ENCODE peak calls at places on chromosomes 3 and 15, in six cellular contexts. One of them, this sample, is unnamed. For H3K9me2, the result is how much of the 10 kb centered on the place peaks cover.

GRCh38 chr3:12351145-12351544 is 62.3 kb downstream of the PPARG start:
- DNase-seq in PC-3: no peak
- DNase-seq in MM.1S: no peak
- DNase-seq in hepatocyte: no peak
- DNase-seq in HCT116: no peak
- DNase-seq in GM23338: no peak
- DNase-seq in this sample: peak

GRCh38 chr15:34358948-34359347 is 8.0 kb downstream of the LPCAT4 start:
- DNase-seq in PC-3: no peak
- DNase-seq in MM.1S: no peak
- DNase-seq in hepatocyte: no peak
- DNase-seq in HCT116: no peak
- DNase-seq in GM23338: no peak
- DNase-seq in this sample: no peak

GRCh38 chr15:57541805-57542504 is 49.7 kb upstream of the MYZAP start:
- DNase-seq in PC-3: peak
- DNase-seq in MM.1S: no peak
- DNase-seq in hepatocyte: peak
- DNase-seq in HCT116: peak
- DNase-seq in GM23338: peak
- DNase-seq in this sample: peak

GRCh38 chr15:89858661-89859458 is 34.9 kb downstream of the AP3S2 start:
- DNase-seq in PC-3: peak
- DNase-seq in MM.1S: no peak
- DNase-seq in hepatocyte: no peak
- DNase-seq in HCT116: no peak
- DNase-seq in GM23338: no peak
- DNase-seq in this sample: no peak

GRCh38 chr3:63519426-63519825 is 133.0 kb upstream of the SNTN start:
- DNase-seq in PC-3: no peak
- DNase-seq in MM.1S: no peak
- DNase-seq in hepatocyte: no peak
- DNase-seq in HCT116: no peak
- DNase-seq in GM23338: no peak
- DNase-seq in this sample: peak

GRCh38 chr3:184149123-184149522 is 6.1 kb upstream of the DVL3 start:
- DNase-seq in PC-3: no peak
- DNase-seq in MM.1S: no peak
- DNase-seq in hepatocyte: no peak
- DNase-seq in HCT116: no peak
- DNase-seq in GM23338: no peak
- DNase-seq in this sample: no peak

GRCh38 chr3:151214459-151214858 is 11.4 kb upstream of the GPR171 start:
- DNase-seq in PC-3: no peak
- DNase-seq in MM.1S: no peak
- DNase-seq in hepatocyte: no peak
- DNase-seq in HCT116: no peak
- DNase-seq in GM23338: peak
- DNase-seq in this sample: no peak

GRCh38 chr3:169668081-169668956 is 4.8 kb upstream of the MECOM start:
- DNase-seq in PC-3: peak
- DNase-seq in MM.1S: peak
- DNase-seq in hepatocyte: peak
- DNase-seq in HCT116: no peak
- DNase-seq in GM23338: peak
- DNase-seq in this sample: peak

GRCh38 chr3:191139771-191140170 is 59.3 kb upstream of the OSTN start:
- DNase-seq in PC-3: no peak
- DNase-seq in MM.1S: no peak
- DNase-seq in hepatocyte: no peak
- DNase-seq in HCT116: no peak
- DNase-seq in GM23338: no peak
- DNase-seq in this sample: peak

GRCh38 chr3:27556854-27557253 is 72.7 kb upstream of the SLC4A7 start:
- DNase-seq in PC-3: peak
- DNase-seq in MM.1S: no peak
- DNase-seq in hepatocyte: peak
- DNase-seq in HCT116: no peak
- DNase-seq in GM23338: no peak
- DNase-seq in this sample: peak

GRCh38 chr15:32721594-32721993 is 3.8 kb downstream of the GREM1 start:
- DNase-seq in PC-3: no peak
- DNase-seq in MM.1S: no peak
- DNase-seq in hepatocyte: no peak
- DNase-seq in HCT116: no peak
- DNase-seq in GM23338: no peak
- DNase-seq in this sample: peak

GRCh38 chr15:88028024-88028423 is 228.5 kb downstream of the NTRK3 start:
- DNase-seq in PC-3: no peak
- DNase-seq in MM.1S: no peak
- DNase-seq in hepatocyte: no peak
- DNase-seq in HCT116: no peak
- DNase-seq in GM23338: peak
- DNase-seq in this sample: no peak
- TF ChIP-seq EZH2phosphoT487 in PC-3: no peak
- TF ChIP-seq EZH2phosphoT487 in MM.1S: no peak
- TF ChIP-seq EZH2phosphoT487 in hepatocyte: no peak
- TF ChIP-seq EZH2phosphoT487 in HCT116: no peak
- TF ChIP-seq EZH2phosphoT487 in GM23338: no peak
- TF ChIP-seq EZH2phosphoT487 in this sample: no peak

GRCh38 chr15:94924057-94924456 is 692.7 kb downstream of the MCTP2 start:
- DNase-seq in PC-3: no peak
- DNase-seq in MM.1S: no peak
- DNase-seq in hepatocyte: no peak
- DNase-seq in HCT116: no peak
- DNase-seq in GM23338: no peak
- DNase-seq in this sample: no peak
- H3K9me2 ChIP-seq in PC-3: under half
- H3K9me2 ChIP-seq in MM.1S: under half
- H3K9me2 ChIP-seq in hepatocyte: under half
- H3K9me2 ChIP-seq in HCT116: under half
- H3K9me2 ChIP-seq in GM23338: under half
- H3K9me2 ChIP-seq in this sample: under half

GRCh38 chr3:147356145-147356908 is 50.0 kb downstream of the ZIC4 start:
- DNase-seq in PC-3: no peak
- DNase-seq in MM.1S: no peak
- DNase-seq in hepatocyte: no peak
- DNase-seq in HCT116: no peak
- DNase-seq in GM23338: no peak
- DNase-seq in this sample: no peak
- TF ChIP-seq EZH2 in PC-3: no peak
- TF ChIP-seq EZH2 in MM.1S: no peak
- TF ChIP-seq EZH2 in hepatocyte: peak
- TF ChIP-seq EZH2 in HCT116: no peak
- TF ChIP-seq EZH2 in GM23338: peak
- TF ChIP-seq EZH2 in this sample: no peak

DNA sequence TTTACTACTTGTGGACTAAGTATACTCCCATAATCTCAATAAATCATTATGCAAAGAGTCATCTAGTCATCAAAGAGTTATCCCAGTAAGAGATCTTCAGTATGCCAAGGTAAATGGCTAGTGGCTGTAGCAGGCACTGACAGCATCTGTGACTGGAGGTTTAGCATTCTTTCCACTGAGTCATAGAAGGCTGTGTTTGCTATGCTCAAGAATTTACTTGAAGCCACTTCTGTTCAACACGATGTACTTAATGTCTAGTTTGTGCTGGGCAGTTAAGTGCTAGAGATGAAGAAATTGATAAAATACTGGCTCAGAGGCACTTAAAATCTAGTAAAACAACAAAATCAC is 13.1 kb downstream of the ZBED2 start:
- DNase-seq in PC-3: peak
- DNase-seq in MM.1S: no peak
- DNase-seq in hepatocyte: peak
- DNase-seq in HCT116: peak
- DNase-seq in GM23338: no peak
- DNase-seq in this sample: peak
- TF ChIP-seq EZH2phosphoT487 in PC-3: no peak
- TF ChIP-seq EZH2phosphoT487 in MM.1S: no peak
- TF ChIP-seq EZH2phosphoT487 in hepatocyte: no peak
- TF ChIP-seq EZH2phosphoT487 in HCT116: no peak
- TF ChIP-seq EZH2phosphoT487 in GM23338: no peak
- TF ChIP-seq EZH2phosphoT487 in this sample: no peak

DNA sequence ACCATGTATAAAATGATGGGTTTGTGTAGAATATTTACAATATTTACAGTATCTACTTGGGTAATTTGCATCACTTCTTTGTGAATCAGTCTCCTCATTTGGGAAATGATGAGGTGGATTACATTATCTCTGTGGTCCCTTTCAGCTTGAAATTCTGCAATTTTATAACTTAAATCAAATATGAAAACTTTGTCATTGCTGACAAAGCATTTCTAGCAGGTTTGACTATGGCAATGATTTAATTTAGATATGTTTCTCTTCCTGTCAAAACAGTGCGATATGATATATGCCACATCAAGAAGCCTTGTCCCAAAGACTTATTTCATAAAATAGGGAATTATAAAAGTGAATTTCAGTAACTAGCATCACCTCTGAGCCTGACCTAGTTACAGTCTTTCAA is 315.8 kb upstream of the MEIS2 start:
- DNase-seq in PC-3: no peak
- DNase-seq in MM.1S: no peak
- DNase-seq in hepatocyte: no peak
- DNase-seq in HCT116: no peak
- DNase-seq in GM23338: no peak
- DNase-seq in this sample: no peak
- H3K9me2 ChIP-seq in PC-3: under half
- H3K9me2 ChIP-seq in MM.1S: under half
- H3K9me2 ChIP-seq in hepatocyte: under half
- H3K9me2 ChIP-seq in HCT116: under half
- H3K9me2 ChIP-seq in GM23338: under half
- H3K9me2 ChIP-seq in this sample: under half

DNA sequence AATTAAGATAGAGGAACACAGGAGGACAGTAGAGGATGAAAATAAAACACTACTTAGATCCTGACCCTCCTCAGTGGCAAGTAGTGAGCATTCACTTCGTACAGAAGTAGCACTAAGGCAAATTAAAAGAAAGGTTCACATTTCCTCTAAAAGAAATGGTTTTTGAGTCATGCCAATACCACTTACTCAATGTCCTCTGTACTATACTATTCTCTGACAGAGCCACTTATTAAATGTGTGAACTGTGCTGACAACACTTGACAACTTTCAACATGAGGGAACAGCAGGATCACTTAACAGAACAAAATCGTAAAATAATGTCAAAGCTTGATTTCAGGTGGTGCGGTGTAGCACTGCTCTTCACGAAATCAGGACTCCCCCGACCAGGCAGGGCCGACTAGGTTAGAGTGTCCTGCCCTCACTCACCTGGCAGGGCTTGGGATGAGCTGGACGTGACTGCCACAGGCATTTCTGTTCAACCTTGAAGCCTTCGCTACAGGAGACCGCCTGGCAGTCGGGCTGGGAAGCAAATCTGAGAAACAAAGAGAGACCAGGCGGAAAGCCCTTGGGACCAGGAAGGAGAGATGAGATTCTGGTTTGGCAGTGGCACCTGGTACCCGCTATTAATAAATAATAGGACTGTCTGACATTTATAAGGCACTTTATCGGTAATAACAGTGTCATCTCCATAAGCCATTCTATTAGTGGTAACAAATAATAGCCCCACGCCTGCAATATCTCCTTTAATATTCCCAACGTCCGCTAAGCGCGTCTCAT is 602 bp upstream of the SLC27A2 start:
- DNase-seq in PC-3: no peak
- DNase-seq in MM.1S: no peak
- DNase-seq in hepatocyte: no peak
- DNase-seq in HCT116: no peak
- DNase-seq in GM23338: peak
- DNase-seq in this sample: no peak
- TF ChIP-seq EZH2 in PC-3: no peak
- TF ChIP-seq EZH2 in MM.1S: no peak
- TF ChIP-seq EZH2 in hepatocyte: no peak
- TF ChIP-seq EZH2 in HCT116: no peak
- TF ChIP-seq EZH2 in GM23338: no peak
- TF ChIP-seq EZH2 in this sample: no peak

DNA sequence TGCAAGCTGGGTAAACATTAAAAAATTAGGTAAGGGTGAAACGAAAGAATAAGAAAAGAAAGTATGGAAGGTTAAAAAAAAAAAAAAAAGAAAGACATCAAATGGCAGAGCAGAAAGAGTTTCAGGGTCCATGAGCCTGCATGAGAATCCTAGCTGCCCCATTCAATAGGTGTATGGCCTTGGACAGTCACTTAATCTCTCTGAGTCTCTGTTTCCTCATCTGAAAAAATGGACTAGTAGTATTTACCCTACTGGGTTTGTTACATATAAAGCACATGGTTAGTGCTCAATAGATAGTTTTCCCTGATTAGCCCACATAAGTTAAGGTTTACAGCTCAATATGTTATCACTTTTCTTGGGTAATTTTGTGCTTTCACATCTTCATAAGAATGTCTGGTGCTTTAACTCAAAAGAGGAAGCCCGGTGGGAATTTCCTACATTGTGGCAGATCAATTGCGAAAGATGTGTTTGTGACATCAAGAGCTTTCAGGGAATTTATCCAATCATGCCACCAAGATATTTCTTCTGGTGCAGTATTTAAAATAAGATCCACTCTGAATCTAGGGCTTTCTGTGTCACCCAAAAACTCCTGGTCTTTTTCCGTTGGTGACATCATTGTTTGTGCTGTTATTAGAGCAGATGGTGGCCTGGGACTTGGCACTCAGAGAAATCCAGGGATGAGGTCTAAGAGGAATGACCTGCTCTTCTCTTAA is 57.2 kb upstream of the UBE2E1 start:
- DNase-seq in PC-3: peak
- DNase-seq in MM.1S: no peak
- DNase-seq in hepatocyte: no peak
- DNase-seq in HCT116: no peak
- DNase-seq in GM23338: no peak
- DNase-seq in this sample: peak
- TF ChIP-seq EZH2phosphoT487 in PC-3: no peak
- TF ChIP-seq EZH2phosphoT487 in MM.1S: no peak
- TF ChIP-seq EZH2phosphoT487 in hepatocyte: no peak
- TF ChIP-seq EZH2phosphoT487 in HCT116: no peak
- TF ChIP-seq EZH2phosphoT487 in GM23338: no peak
- TF ChIP-seq EZH2phosphoT487 in this sample: no peak

GRCh38 chr3:112463250-112463649 is 36.0 kb downstream of the BTLA start:
- DNase-seq in PC-3: no peak
- DNase-seq in MM.1S: no peak
- DNase-seq in hepatocyte: no peak
- DNase-seq in HCT116: no peak
- DNase-seq in GM23338: no peak
- DNase-seq in this sample: no peak

GRCh38 chr3:112466041-112466440 is 33.2 kb downstream of the BTLA start:
- DNase-seq in PC-3: no peak
- DNase-seq in MM.1S: no peak
- DNase-seq in hepatocyte: no peak
- DNase-seq in HCT116: no peak
- DNase-seq in GM23338: peak
- DNase-seq in this sample: no peak

GRCh38 chr3:112467584-112467983 is 31.7 kb downstream of the BTLA start:
- DNase-seq in PC-3: no peak
- DNase-seq in MM.1S: no peak
- DNase-seq in hepatocyte: no peak
- DNase-seq in HCT116: no peak
- DNase-seq in GM23338: no peak
- DNase-seq in this sample: no peak

GRCh38 chr3:112460519-112460918 is 38.8 kb downstream of the BTLA start:
- DNase-seq in PC-3: no peak
- DNase-seq in MM.1S: peak
- DNase-seq in hepatocyte: no peak
- DNase-seq in HCT116: no peak
- DNase-seq in GM23338: no peak
- DNase-seq in this sample: no peak

GRCh38 chr3:112464264-112464663 is 35.0 kb downstream of the BTLA start:
- DNase-seq in PC-3: no peak
- DNase-seq in MM.1S: peak
- DNase-seq in hepatocyte: no peak
- DNase-seq in HCT116: no peak
- DNase-seq in GM23338: no peak
- DNase-seq in this sample: no peak
- H3K9me2 ChIP-seq in PC-3: under half
- H3K9me2 ChIP-seq in MM.1S: under half
- H3K9me2 ChIP-seq in hepatocyte: under half
- H3K9me2 ChIP-seq in HCT116: under half
- H3K9me2 ChIP-seq in GM23338: under half
- H3K9me2 ChIP-seq in this sample: under half

This sample was measured in GM23248.